ENCODE peak calls at places on chromosomes 6 and 20, in nine cellular contexts. Y is naive thymus-derived CD8-positive, alpha-beta T cell; E is T-helper 17 cell; D is T47D; P is right lobe of liver; N is stimulated activated CD4-positive, alpha-beta T cell treated with anti-CD3 and anti-CD28 coated beads, Interleukin-4, amount 100 ng/mL, for 48 hours; T is epithelial cell of esophagus; W is left lobe of liver; J is OCI-M1. L is an unnamed sample.

GRCh38 chr20:59145926-59146800 is 17.5 kb upstream of the ZNF831 start:
- DNase-seq in J (no peak), D (no peak), E (no peak), P (no peak), Y (peak; percentile 28), N (peak; percentile 69), W (no peak), T (no peak), L (no peak)

GRCh38 chr6:5525209-5525608 is 263.9 kb downstream of the FARS2 start:
- DNase-seq in J (no peak), N (no peak), D (no peak), Y (no peak), E (no peak), W (no peak), P (no peak), T (peak; percentile 50), L (no peak)

GRCh38 chr20:48679603-48680002 is 148.2 kb downstream of the PREX1 start:
- DNase-seq in J (no peak), W (no peak), T (no peak), P (no peak), D (no peak), Y (no peak), E (no peak), N (no peak), L (no peak)

GRCh38 chr6:10154251-10154650 is 260.6 kb downstream of the TFAP2A start:
- DNase-seq in E (no peak), T (no peak), J (peak; percentile 21), P (no peak), Y (no peak), W (no peak), N (no peak), D (no peak), L (no peak)

GRCh38 chr20:3092611-3093379 is 8.3 kb upstream of the AVP start:
- DNase-seq in E (no peak), Y (peak; percentile 53), P (no peak), T (no peak), N (peak; percentile 45), D (no peak), W (no peak), J (no peak), L (no peak)

GRCh38 chr6:136371951-136372350 is 82.3 kb upstream of the BCLAF1 start:
- DNase-seq in J (peak; percentile 56), W (no peak), P (no peak), N (no peak), Y (no peak), T (no peak), D (no peak), E (no peak), L (no peak)

GRCh38 chr20:62405108-62405980 is 1.7 kb downstream of the CABLES2 start:
- DNase-seq in D (peak; percentile 51), P (peak; percentile 54), E (no peak), T (peak; percentile 44), J (peak; percentile 19), W (peak; percentile 66), Y (no peak), N (no peak), L (peak; percentile 76)

GRCh38 chr20:22402990-22403859 is 181.1 kb downstream of the FOXA2 start:
- DNase-seq in J (peak; percentile 75), T (peak; percentile 73), W (no peak), N (no peak), P (no peak), Y (no peak), D (no peak), E (no peak), L (no peak)

GRCh38 chr20:35950093-35950492 is 4.2 kb downstream of the SCAND1 start:
- DNase-seq in P (no peak), W (no peak), T (no peak), J (no peak), E (no peak), D (no peak), Y (no peak), N (no peak), L (no peak)

GRCh38 chr6:128767150-128767549 is 115.8 kb upstream of the LAMA2 start:
- DNase-seq in N (no peak), W (no peak), P (no peak), Y (no peak), E (no peak), J (no peak), D (no peak), T (no peak), L (no peak)

GRCh38 chr20:17849901-17850673 is 118.5 kb downstream of the SNX5 start:
- DNase-seq in N (no peak), D (no peak), J (no peak), E (no peak), Y (no peak), P (no peak), T (peak; percentile 97), W (no peak), L (peak; percentile 63)